ENCODE peak calls at places on chromosomes 1 and 21, in five cellular contexts. F is body of pancreas, T is GM13976, X is GM13977, O is fibroblast of mammary gland. I is an unnamed sample.

GRCh38 chr21:35136586-35137254 is 87.6 kb upstream of the RUNX1 start:
- DNase-seq in X (no peak), T (no peak), F (no peak), O (peak), I (no peak)

GRCh38 chr1:52676249-52676903 is 21.8 kb downstream of the COA7 start:
- DNase-seq in O (no peak), T (no peak), X (no peak), F (peak), I (no peak)

GRCh38 chr1:216216304-216216703 is 206.9 kb downstream of the USH2A start:
- DNase-seq in X (no peak), O (no peak), T (no peak), F (no peak), I (no peak)

GRCh38 chr1:50704126-50704525 is 255.9 kb downstream of the FAF1 start:
- DNase-seq in F (peak), O (peak), T (peak), X (peak), I (no peak)

GRCh38 chr1:236507022-236507700 is 16.6 kb upstream of the LGALS8 start:
- DNase-seq in O (no peak), F (peak), T (no peak), X (no peak), I (no peak)

GRCh38 chr21:27225142-27225541 is 258.3 kb upstream of the ADAMTS5 start:
- DNase-seq in F (no peak), X (no peak), T (no peak), O (peak), I (no peak)

GRCh38 chr1:94792876-94793605 is 27.1 kb upstream of the SLC44A3 start:
- DNase-seq in X (no peak), O (peak), F (no peak), T (no peak), I (no peak)

GRCh38 chr1:170742600-170742999 is 78.7 kb downstream of the PRRX1 start:
- DNase-seq in F (no peak), X (no peak), O (no peak), T (no peak), I (no peak)

GRCh38 chr1:231318568-231318967 is 19.1 kb downstream of the EXOC8 start:
- DNase-seq in O (no peak), T (no peak), X (no peak), F (no peak), I (no peak)

GRCh38 chr1:99548924-99549605 is 96.8 kb upstream of the PALMD start:
- DNase-seq in X (no peak), F (peak), O (peak), T (no peak), I (no peak)

GRCh38 chr1:167776151-167776550 is 54.4 kb downstream of the MPZL1 start:
- DNase-seq in F (no peak), O (no peak), T (no peak), X (no peak), I (no peak)

DNA sequence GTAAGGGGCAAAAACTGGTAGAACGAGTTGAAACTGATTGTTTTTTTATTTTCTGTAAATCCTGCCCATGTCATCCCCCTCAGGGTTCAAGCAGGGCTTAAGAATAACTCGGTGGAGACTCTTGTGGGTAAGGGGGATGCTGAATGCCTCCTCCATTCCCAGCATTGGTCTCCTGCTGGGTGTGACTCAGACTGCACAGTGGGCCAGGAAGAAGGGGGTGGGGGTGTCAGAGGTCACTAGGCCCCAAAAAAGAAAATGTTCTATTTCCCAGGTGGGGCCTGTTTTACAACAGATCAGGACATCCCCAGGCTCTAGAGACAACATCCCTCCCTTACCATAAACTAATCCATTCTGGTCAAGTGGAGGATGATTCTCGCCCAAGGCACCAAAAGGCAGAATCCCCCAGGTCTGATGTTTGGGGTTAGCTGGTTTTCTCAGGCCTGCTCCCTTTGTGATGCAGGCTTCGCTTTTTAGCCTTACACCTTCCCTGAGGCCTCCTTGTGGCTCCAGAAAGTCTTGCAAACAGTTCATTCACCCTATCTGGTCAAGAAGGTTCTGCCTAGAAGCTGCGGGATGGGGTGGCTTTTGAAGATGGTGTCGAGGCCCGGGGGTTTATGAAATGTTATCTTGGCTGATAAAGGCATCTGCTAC is 10.7 kb upstream of the GRHL3 start:
- DNase-seq in T (no peak), O (peak), X (no peak), F (no peak), I (no peak)
- TF ChIP-seq CTCF in T (no peak), O (peak), X (no peak), F (no peak), I (no peak)

DNA sequence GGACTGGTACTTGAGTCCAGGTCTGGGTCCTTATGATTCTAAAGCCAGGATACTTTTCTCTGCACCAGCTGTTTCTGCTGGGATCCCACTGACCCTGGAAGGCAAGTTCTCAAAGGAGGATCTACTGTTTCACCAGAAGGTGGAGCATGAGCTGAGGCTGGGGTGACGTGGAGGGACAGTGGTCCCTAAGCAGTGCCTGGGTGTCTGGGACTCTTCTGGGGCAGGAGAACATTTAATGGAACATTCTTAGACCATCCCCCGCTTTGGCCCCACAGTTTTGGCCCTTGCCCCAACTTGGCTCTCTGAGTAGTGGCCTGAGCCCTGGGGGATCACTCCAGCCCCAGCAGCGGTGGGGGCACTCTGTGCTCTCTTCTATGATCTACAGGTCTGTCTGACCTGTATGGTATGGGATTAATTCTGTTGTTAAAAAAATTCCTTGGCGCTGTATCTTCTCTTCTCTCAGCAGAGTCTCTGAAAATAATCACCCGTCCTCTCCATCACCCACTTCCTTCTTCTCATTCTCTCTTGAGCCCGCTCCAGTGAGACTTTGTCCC is 60.3 kb upstream of the CSF3R start:
- DNase-seq in F (no peak), O (no peak), X (no peak), T (no peak), I (no peak)
- TF ChIP-seq CTCF in F (no peak), O (peak), X (peak), T (no peak), I (no peak)

GRCh38 chr1:109228167-109228566 is 14.4 kb downstream of the SARS1 start:
- DNase-seq in O (no peak), F (no peak), X (no peak), T (no peak), I (no peak)

GRCh38 chr1:109225248-109226077 is 11.7 kb downstream of the SARS1 start:
- DNase-seq in T (no peak), O (no peak), F (no peak), X (no peak), I (no peak)

GRCh38 chr1:109229531-109230127 is 15.9 kb downstream of the SARS1 start:
- DNase-seq in O (no peak), T (no peak), F (no peak), X (no peak), I (peak)

GRCh38 chr1:109231085-109231484 is 17.4 kb downstream of the SARS1 start:
- DNase-seq in F (no peak), X (no peak), O (no peak), T (no peak), I (no peak)

DNA sequence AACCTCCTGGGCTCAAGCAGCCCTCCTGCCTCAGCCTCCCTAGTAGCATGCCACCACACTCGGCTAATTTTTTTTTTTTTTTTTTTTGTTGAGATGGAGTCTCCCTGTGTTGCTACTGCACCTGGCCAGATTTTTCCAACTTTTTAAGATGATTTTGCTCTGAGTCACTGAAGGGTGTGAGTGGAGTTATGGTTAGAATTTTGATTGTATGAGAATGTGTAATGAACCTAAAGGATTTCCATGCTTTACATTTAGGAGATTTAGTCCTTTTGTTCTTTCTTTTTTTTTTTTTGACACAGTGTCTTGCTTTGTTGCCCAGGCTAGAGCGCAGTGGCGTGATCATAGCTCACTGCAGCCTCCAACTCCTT is 12.3 kb downstream of the SARS1 start:
- DNase-seq in O (no peak), F (no peak), X (no peak), T (no peak), I (no peak)
- TF ChIP-seq CTCF in O (no peak), F (no peak), X (no peak), T (no peak), I (no peak)

DNA sequence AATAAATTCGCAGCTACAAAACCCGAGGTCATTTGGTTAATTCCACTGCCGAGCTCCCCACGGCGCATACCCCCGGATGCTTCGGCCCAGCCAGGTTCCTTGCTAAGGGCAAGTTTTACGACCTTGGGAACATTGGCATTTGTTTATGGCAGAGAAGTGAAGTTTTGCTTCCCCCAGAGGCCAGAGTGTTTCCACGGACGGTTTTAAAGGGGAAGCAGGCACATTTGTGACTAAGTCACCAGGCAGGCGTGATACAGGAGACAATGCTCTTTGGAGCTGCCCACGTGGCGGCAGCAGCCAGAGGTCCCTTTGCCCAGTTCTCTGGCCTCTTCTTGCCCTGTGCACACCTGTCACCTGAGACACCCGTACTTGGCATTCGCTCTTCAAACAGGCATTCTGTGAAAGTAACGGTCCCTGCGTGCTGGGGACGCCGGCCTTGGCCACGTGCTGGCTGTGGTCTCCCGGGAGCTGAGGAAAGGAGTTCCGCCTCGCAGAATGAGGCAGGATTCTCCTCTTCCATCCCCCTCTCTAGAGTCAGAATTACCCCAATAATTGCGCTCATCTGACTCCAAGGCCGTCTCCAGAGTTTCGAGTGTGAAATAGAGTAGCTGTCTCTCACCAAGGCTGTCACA is 138.3 kb downstream of the PRDM16 start:
- DNase-seq in O (no peak), X (no peak), F (peak), T (no peak), I (no peak)
- TF ChIP-seq CTCF in O (no peak), X (no peak), F (peak), T (no peak), I (no peak)

GRCh38 chr1:182004601-182005000 is 56.9 kb downstream of the ZNF648 start:
- DNase-seq in X (no peak), F (no peak), O (no peak), T (no peak), I (no peak)

GRCh38 chr1:182002570-182002969 is 58.9 kb downstream of the ZNF648 start:
- DNase-seq in T (no peak), F (no peak), X (no peak), O (no peak), I (no peak)

GRCh38 chr1:181998858-181999257 is 62.7 kb downstream of the ZNF648 start:
- DNase-seq in T (no peak), X (no peak), F (no peak), O (no peak), I (no peak)

GRCh38 chr1:182003025-182003725 is 58.3 kb downstream of the ZNF648 start:
- DNase-seq in X (no peak), T (no peak), O (no peak), F (no peak), I (no peak)

DNA sequence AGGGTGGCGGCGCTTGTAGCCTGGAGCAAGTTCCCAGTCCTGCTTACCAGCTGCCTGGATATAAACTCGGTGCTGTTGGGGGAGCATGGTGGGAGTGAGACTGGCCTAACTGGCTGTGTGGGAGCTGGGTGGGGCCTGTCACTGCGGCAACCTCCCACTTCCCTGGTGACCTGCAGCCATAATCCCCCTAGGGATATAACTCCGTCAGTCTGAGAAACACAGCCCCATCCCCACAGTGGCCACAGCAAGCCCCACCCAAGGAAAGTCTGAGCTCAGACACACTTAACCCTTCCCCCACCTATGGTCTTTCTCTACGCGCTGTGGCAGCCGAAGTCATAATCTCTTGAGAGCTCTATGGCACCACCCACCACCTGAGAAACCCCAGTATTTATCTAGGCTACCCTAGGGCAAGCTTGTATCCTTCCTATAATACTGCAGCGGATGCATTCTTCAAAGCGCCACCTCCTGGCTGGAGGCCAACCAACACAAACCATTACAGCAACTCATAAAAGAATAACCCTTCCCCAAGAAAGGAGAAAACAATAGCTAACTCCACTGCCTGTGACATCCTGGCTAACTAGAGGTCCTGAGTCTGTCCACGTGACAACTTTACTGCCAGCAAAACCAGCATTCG is 57.4 kb downstream of the ZNF648 start:
- DNase-seq in T (no peak), O (no peak), X (no peak), F (no peak), I (no peak)
- TF ChIP-seq CTCF in T (no peak), O (no peak), X (no peak), F (no peak), I (no peak)

GRCh38 chr1:205465392-205465791 is 9.5 kb upstream of the BLACAT1 start:
- DNase-seq in T (no peak), X (no peak), O (no peak), F (no peak), I (no peak)
- TF ChIP-seq CTCF in T (no peak), X (no peak), O (no peak), F (no peak), I (no peak)

GRCh38 chr1:22317231-22317919 is 134.3 kb upstream of the ZBTB40 start:
- DNase-seq in T (peak), X (peak), O (no peak), F (peak), I (no peak)
- TF ChIP-seq CTCF in T (peak), X (peak), O (peak), F (peak), I (peak)